ENCODE peak calls at places on chromosomes 13 and 19, in six cellular contexts. One of them, this sample, is unnamed.

GRCh38 chr19:41395355-41395754 is 1.8 kb downstream of the EXOSC5 start:
- DNase-seq in kidney tubule cell: no peak
- DNase-seq in caudate nucleus: no peak
- DNase-seq in sigmoid colon: no peak
- DNase-seq in GM12891: no peak
- DNase-seq in NCI-H1092 treated with DMSO at 0.1 percent for 48 hours: no peak
- DNase-seq in this sample: no peak

GRCh38 chr19:6736169-6736916 is 1.0 kb downstream of the GPR108 start:
- DNase-seq in caudate nucleus: no peak
- DNase-seq in GM12891: peak; percentile 73
- DNase-seq in sigmoid colon: peak; percentile 93
- DNase-seq in kidney tubule cell: peak; percentile 88
- DNase-seq in NCI-H1092 treated with DMSO at 0.1 percent for 48 hours: peak; percentile 18
- DNase-seq in this sample: no peak

GRCh38 chr13:76378767-76379166 is 507.4 kb downstream of the KCTD12 start:
- DNase-seq in kidney tubule cell: no peak
- DNase-seq in caudate nucleus: no peak
- DNase-seq in GM12891: no peak
- DNase-seq in sigmoid colon: no peak
- DNase-seq in NCI-H1092 treated with DMSO at 0.1 percent for 48 hours: no peak
- DNase-seq in this sample: no peak

GRCh38 chr19:7888145-7888825 is at the start of gene LRRC8E:
- DNase-seq in NCI-H1092 treated with DMSO at 0.1 percent for 48 hours: no peak
- DNase-seq in kidney tubule cell: peak; percentile 85
- DNase-seq in GM12891: no peak
- DNase-seq in sigmoid colon: no peak
- DNase-seq in caudate nucleus: no peak
- DNase-seq in this sample: no peak

GRCh38 chr19:34237939-34238338 is 16.4 kb upstream of the GARRE1 start:
- DNase-seq in sigmoid colon: no peak
- DNase-seq in GM12891: no peak
- DNase-seq in NCI-H1092 treated with DMSO at 0.1 percent for 48 hours: no peak
- DNase-seq in caudate nucleus: no peak
- DNase-seq in kidney tubule cell: no peak
- DNase-seq in this sample: no peak

GRCh38 chr13:89066868-89067466 is 1395.8 kb downstream of the SLITRK5 start:
- DNase-seq in GM12891: no peak
- DNase-seq in sigmoid colon: no peak
- DNase-seq in kidney tubule cell: peak; percentile 61
- DNase-seq in caudate nucleus: no peak
- DNase-seq in NCI-H1092 treated with DMSO at 0.1 percent for 48 hours: peak; percentile 80
- DNase-seq in this sample: peak; percentile 39

GRCh38 chr13:108463365-108463764 is 166.0 kb upstream of the MYO16 start:
- DNase-seq in sigmoid colon: no peak
- DNase-seq in kidney tubule cell: peak; percentile 93
- DNase-seq in NCI-H1092 treated with DMSO at 0.1 percent for 48 hours: no peak
- DNase-seq in GM12891: no peak
- DNase-seq in caudate nucleus: no peak
- DNase-seq in this sample: no peak

GRCh38 chr19:7264858-7265257 is 29.4 kb downstream of the INSR start:
- DNase-seq in sigmoid colon: no peak
- DNase-seq in caudate nucleus: no peak
- DNase-seq in NCI-H1092 treated with DMSO at 0.1 percent for 48 hours: no peak
- DNase-seq in GM12891: no peak
- DNase-seq in kidney tubule cell: no peak
- DNase-seq in this sample: no peak

GRCh38 chr13:84677836-84678235 is 795.6 kb upstream of the SLITRK1 start:
- DNase-seq in kidney tubule cell: no peak
- DNase-seq in caudate nucleus: no peak
- DNase-seq in GM12891: no peak
- DNase-seq in NCI-H1092 treated with DMSO at 0.1 percent for 48 hours: no peak
- DNase-seq in sigmoid colon: no peak
- DNase-seq in this sample: no peak

GRCh38 chr13:64662887-64663593 is 2567.1 kb downstream of the PCDH9 start:
- DNase-seq in GM12891: no peak
- DNase-seq in caudate nucleus: no peak
- DNase-seq in kidney tubule cell: no peak
- DNase-seq in sigmoid colon: no peak
- DNase-seq in NCI-H1092 treated with DMSO at 0.1 percent for 48 hours: no peak
- DNase-seq in this sample: no peak

GRCh38 chr19:39127812-39128510 is 2.4 kb downstream of the PAK4 start:
- DNase-seq in NCI-H1092 treated with DMSO at 0.1 percent for 48 hours: no peak
- DNase-seq in sigmoid colon: no peak
- DNase-seq in GM12891: no peak
- DNase-seq in caudate nucleus: no peak
- DNase-seq in kidney tubule cell: no peak
- DNase-seq in this sample: no peak

GRCh38 chr19:17996826-17997316 is 11.1 kb upstream of the ARRDC2 start:
- DNase-seq in GM12891: peak; percentile 87
- DNase-seq in kidney tubule cell: peak; percentile 76
- DNase-seq in NCI-H1092 treated with DMSO at 0.1 percent for 48 hours: peak; percentile 56
- DNase-seq in sigmoid colon: peak; percentile 92
- DNase-seq in caudate nucleus: peak; percentile 59
- DNase-seq in this sample: peak; percentile 37

GRCh38 chr13:37364024-37364423 is 234.5 kb downstream of the POSTN start:
- DNase-seq in caudate nucleus: no peak
- DNase-seq in GM12891: no peak
- DNase-seq in NCI-H1092 treated with DMSO at 0.1 percent for 48 hours: no peak
- DNase-seq in kidney tubule cell: no peak
- DNase-seq in sigmoid colon: no peak
- DNase-seq in this sample: no peak

GRCh38 chr13:100588350-100589177 is at the start of gene GGACT:
- DNase-seq in NCI-H1092 treated with DMSO at 0.1 percent for 48 hours: peak; percentile 72
- DNase-seq in caudate nucleus: no peak
- DNase-seq in GM12891: peak; percentile 96
- DNase-seq in kidney tubule cell: peak; percentile 78
- DNase-seq in sigmoid colon: peak; percentile 74
- DNase-seq in this sample: peak; percentile 6

GRCh38 chr19:41816761-41817160 is 20.4 kb downstream of the CEACAM3 start:
- DNase-seq in sigmoid colon: no peak
- DNase-seq in caudate nucleus: no peak
- DNase-seq in NCI-H1092 treated with DMSO at 0.1 percent for 48 hours: no peak
- DNase-seq in GM12891: no peak
- DNase-seq in kidney tubule cell: peak; percentile 30
- DNase-seq in this sample: no peak

GRCh38 chr13:103443604-103444003 is 377.4 kb upstream of the SLC10A2 start:
- DNase-seq in kidney tubule cell: no peak
- DNase-seq in GM12891: no peak
- DNase-seq in NCI-H1092 treated with DMSO at 0.1 percent for 48 hours: no peak
- DNase-seq in sigmoid colon: no peak
- DNase-seq in caudate nucleus: no peak
- DNase-seq in this sample: no peak

GRCh38 chr13:31204592-31204991 is 4.8 kb downstream of the B3GLCT start:
- DNase-seq in kidney tubule cell: peak; percentile 82
- DNase-seq in sigmoid colon: no peak
- DNase-seq in caudate nucleus: no peak
- DNase-seq in GM12891: no peak
- DNase-seq in NCI-H1092 treated with DMSO at 0.1 percent for 48 hours: no peak
- DNase-seq in this sample: no peak

GRCh38 chr19:16373539-16373938 is 48.9 kb downstream of the KLF2 start:
- DNase-seq in caudate nucleus: no peak
- DNase-seq in sigmoid colon: peak; percentile 85
- DNase-seq in NCI-H1092 treated with DMSO at 0.1 percent for 48 hours: no peak
- DNase-seq in kidney tubule cell: peak; percentile 9
- DNase-seq in GM12891: no peak
- DNase-seq in this sample: no peak

GRCh38 chr19:56811480-56811879 is 29.0 kb downstream of the PEG3 start:
- DNase-seq in sigmoid colon: no peak
- DNase-seq in caudate nucleus: no peak
- DNase-seq in kidney tubule cell: no peak
- DNase-seq in NCI-H1092 treated with DMSO at 0.1 percent for 48 hours: no peak
- DNase-seq in GM12891: no peak
- DNase-seq in this sample: no peak

GRCh38 chr19:53812335-53812734 is 11.8 kb downstream of the NLRP12 start:
- DNase-seq in GM12891: no peak
- DNase-seq in caudate nucleus: no peak
- DNase-seq in NCI-H1092 treated with DMSO at 0.1 percent for 48 hours: no peak
- DNase-seq in sigmoid colon: no peak
- DNase-seq in kidney tubule cell: no peak
- DNase-seq in this sample: no peak

GRCh38 chr13:103799028-103799427 is 732.8 kb upstream of the SLC10A2 start:
- DNase-seq in NCI-H1092 treated with DMSO at 0.1 percent for 48 hours: peak; percentile 69
- DNase-seq in kidney tubule cell: no peak
- DNase-seq in caudate nucleus: no peak
- DNase-seq in sigmoid colon: no peak
- DNase-seq in GM12891: no peak
- DNase-seq in this sample: no peak

GRCh38 chr13:49638416-49639072 is 10.2 kb downstream of the ARL11 start:
- DNase-seq in sigmoid colon: no peak
- DNase-seq in kidney tubule cell: no peak
- DNase-seq in NCI-H1092 treated with DMSO at 0.1 percent for 48 hours: no peak
- DNase-seq in GM12891: no peak
- DNase-seq in caudate nucleus: no peak
- DNase-seq in this sample: no peak

GRCh38 chr19:756232-756631 is 5.3 kb downstream of the MISP start:
- DNase-seq in kidney tubule cell: peak; percentile 72
- DNase-seq in sigmoid colon: no peak
- DNase-seq in caudate nucleus: no peak
- DNase-seq in NCI-H1092 treated with DMSO at 0.1 percent for 48 hours: no peak
- DNase-seq in GM12891: no peak
- DNase-seq in this sample: no peak

GRCh38 chr19:30132312-30133075 is 190.5 kb downstream of the URI1 start:
- DNase-seq in kidney tubule cell: no peak
- DNase-seq in GM12891: no peak
- DNase-seq in caudate nucleus: no peak
- DNase-seq in NCI-H1092 treated with DMSO at 0.1 percent for 48 hours: no peak
- DNase-seq in sigmoid colon: no peak
- DNase-seq in this sample: no peak

GRCh38 chr19:966481-967088 is 17.6 kb upstream of the WDR18 start:
- DNase-seq in GM12891: no peak
- DNase-seq in NCI-H1092 treated with DMSO at 0.1 percent for 48 hours: no peak
- DNase-seq in caudate nucleus: no peak
- DNase-seq in sigmoid colon: no peak
- DNase-seq in kidney tubule cell: no peak
- DNase-seq in this sample: no peak

GRCh38 chr19:46076951-46077814 is 36.4 kb upstream of the IGFL4 start:
- DNase-seq in NCI-H1092 treated with DMSO at 0.1 percent for 48 hours: peak; percentile 89
- DNase-seq in kidney tubule cell: peak; percentile 75
- DNase-seq in GM12891: peak; percentile 43
- DNase-seq in caudate nucleus: peak; percentile 78
- DNase-seq in sigmoid colon: peak; percentile 73
- DNase-seq in this sample: peak; percentile 87

GRCh38 chr13:81760316-81760715 is 1419.4 kb upstream of the SPRY2 start:
- DNase-seq in NCI-H1092 treated with DMSO at 0.1 percent for 48 hours: no peak
- DNase-seq in sigmoid colon: no peak
- DNase-seq in GM12891: no peak
- DNase-seq in caudate nucleus: no peak
- DNase-seq in kidney tubule cell: peak; percentile 53
- DNase-seq in this sample: no peak

GRCh38 chr19:7734220-7735203 is 2.6 kb upstream of the CLEC4G start:
- DNase-seq in caudate nucleus: no peak
- DNase-seq in GM12891: no peak
- DNase-seq in kidney tubule cell: no peak
- DNase-seq in NCI-H1092 treated with DMSO at 0.1 percent for 48 hours: no peak
- DNase-seq in sigmoid colon: peak; percentile 30
- DNase-seq in this sample: no peak

GRCh38 chr19:51976852-51977251 is 9.8 kb downstream of the ZNF350 start:
- DNase-seq in sigmoid colon: no peak
- DNase-seq in caudate nucleus: no peak
- DNase-seq in NCI-H1092 treated with DMSO at 0.1 percent for 48 hours: no peak
- DNase-seq in kidney tubule cell: no peak
- DNase-seq in GM12891: no peak
- DNase-seq in this sample: no peak

GRCh38 chr19:17831419-17831888 is 10.1 kb upstream of the INSL3 start:
- DNase-seq in caudate nucleus: no peak
- DNase-seq in kidney tubule cell: no peak
- DNase-seq in NCI-H1092 treated with DMSO at 0.1 percent for 48 hours: no peak
- DNase-seq in sigmoid colon: no peak
- DNase-seq in GM12891: no peak
- DNase-seq in this sample: no peak

GRCh38 chr13:99471231-99472202 is 29.8 kb upstream of the TM9SF2 start:
- DNase-seq in sigmoid colon: no peak
- DNase-seq in NCI-H1092 treated with DMSO at 0.1 percent for 48 hours: no peak
- DNase-seq in GM12891: no peak
- DNase-seq in kidney tubule cell: peak; percentile 12
- DNase-seq in caudate nucleus: no peak
- DNase-seq in this sample: no peak

GRCh38 chr13:89496478-89496877 is 1825.3 kb downstream of the SLITRK5 start:
- DNase-seq in sigmoid colon: no peak
- DNase-seq in kidney tubule cell: no peak
- DNase-seq in NCI-H1092 treated with DMSO at 0.1 percent for 48 hours: no peak
- DNase-seq in caudate nucleus: no peak
- DNase-seq in GM12891: no peak
- DNase-seq in this sample: no peak

GRCh38 chr13:112449545-112449930 is 73.4 kb downstream of the SPACA7 start:
- DNase-seq in NCI-H1092 treated with DMSO at 0.1 percent for 48 hours: no peak
- DNase-seq in GM12891: no peak
- DNase-seq in kidney tubule cell: no peak
- DNase-seq in caudate nucleus: no peak
- DNase-seq in sigmoid colon: no peak
- DNase-seq in this sample: no peak

This sample was measured in NCI-H1694 treated with DMSO at 0.1 percent for 48 hours.